ENCODE peak calls at places on chromosomes 1 and 21, in ten cellular contexts. J, D, Y, F, Z, E, S, M, I and O are unnamed samples.

GRCh38 chr1:29673669-29674624 is 437.6 kb downstream of the PTPRU start:
- DNase-seq in D (no peak), E (no peak), Y (no peak), S (no peak), J (no peak), Z (no peak), M (no peak), F (no peak), I (no peak), O (no peak)

GRCh38 chr21:33279330-33279820 is 13.2 kb downstream of the IL10RB start:
- DNase-seq in E (no peak), J (no peak), F (no peak), M (no peak), Y (no peak), Z (no peak), S (no peak), I (no peak), D (no peak), O (no peak)

GRCh38 chr1:52348704-52349301 is 17.2 kb downstream of the CC2D1B start:
- DNase-seq in Z (no peak), F (peak), S (no peak), M (peak), J (no peak), E (peak), I (peak), Y (no peak), D (no peak), O (peak)

GRCh38 chr1:77037038-77037437 is 169.8 kb downstream of the ST6GALNAC5 start:
- DNase-seq in J (no peak), Y (no peak), M (no peak), Z (no peak), F (no peak), D (no peak), I (no peak), E (no peak), S (no peak), O (no peak)

GRCh38 chr1:230002164-230002803 is 64.8 kb upstream of the GALNT2 start:
- DNase-seq in I (peak), E (no peak), Y (peak), J (peak), Z (peak), D (no peak), F (peak), S (peak), M (peak), O (no peak)

GRCh38 chr1:239977414-239977813 is 114.3 kb upstream of the FMN2 start:
- DNase-seq in I (no peak), Z (no peak), F (no peak), D (no peak), M (no peak), Y (no peak), E (no peak), S (no peak), J (no peak), O (no peak)

GRCh38 chr1:65825736-65826135 is 33.0 kb downstream of the PDE4B start:
- DNase-seq in Z (no peak), Y (no peak), S (no peak), J (no peak), M (peak), I (no peak), D (no peak), E (peak), F (peak), O (no peak)

GRCh38 chr1:6103854-6104530 is 58.3 kb downstream of the KCNAB2 start:
- DNase-seq in M (no peak), E (no peak), I (no peak), S (no peak), F (no peak), Y (no peak), D (peak), Z (no peak), J (no peak), O (no peak)

GRCh38 chr1:77175230-77175844 is 43.9 kb downstream of the PIGK start:
- DNase-seq in D (no peak), E (peak), I (peak), M (no peak), S (no peak), Z (no peak), J (no peak), F (no peak), Y (no peak), O (no peak)

GRCh38 chr1:198970919-198971318 is 332.1 kb downstream of the PTPRC start:
- DNase-seq in I (no peak), E (peak), M (peak), F (peak), S (no peak), D (no peak), Z (no peak), J (no peak), Y (no peak), O (peak)

GRCh38 chr1:183004146-183004545 is 19.1 kb upstream of the LAMC1 start:
- DNase-seq in Y (no peak), D (no peak), I (no peak), F (no peak), Z (no peak), S (no peak), E (no peak), J (no peak), M (no peak), O (no peak)

GRCh38 chr1:84410328-84411107 is 12.2 kb downstream of the DNASE2B start:
- DNase-seq in F (peak), D (no peak), S (no peak), I (no peak), Z (no peak), M (no peak), J (no peak), E (no peak), Y (no peak), O (no peak)

GRCh38 chr21:17613242-17613676 is 558 bp upstream of the BTG3 start:
- DNase-seq in E (peak), D (peak), Z (peak), I (no peak), F (peak), S (peak), M (peak), J (no peak), Y (peak), O (no peak)

GRCh38 chr1:212205843-212206242 is 79.4 kb upstream of the PPP2R5A start:
- DNase-seq in D (no peak), F (peak), E (no peak), S (no peak), Y (no peak), M (peak), I (no peak), J (no peak), Z (no peak), O (no peak)

GRCh38 chr1:235015291-235015990 is 113.2 kb downstream of the TOMM20 start:
- DNase-seq in M (no peak), Z (no peak), I (no peak), Y (no peak), F (no peak), S (no peak), E (no peak), D (no peak), J (no peak), O (no peak)

GRCh38 chr1:94634977-94635416 is 93.4 kb upstream of the F3 start:
- DNase-seq in I (no peak), Y (no peak), S (no peak), F (no peak), D (no peak), Z (no peak), J (no peak), E (no peak), M (no peak), O (no peak)

GRCh38 chr1:229664133-229664689 is 38.2 kb downstream of the URB2 start:
- DNase-seq in D (peak), M (peak), Z (peak), I (no peak), S (peak), E (no peak), J (no peak), F (peak), Y (no peak), O (peak)

GRCh38 chr1:15847100-15847892 is at the start of gene SPEN:
- DNase-seq in Z (peak), D (peak), S (peak), F (peak), Y (peak), E (peak), M (peak), J (peak), I (peak), O (peak)

GRCh38 chr1:223331301-223331700 is 32.7 kb downstream of the SUSD4 start:
- DNase-seq in J (no peak), S (no peak), F (no peak), Z (no peak), D (no peak), I (peak), M (no peak), E (no peak), Y (no peak), O (no peak)

GRCh38 chr21:39900491-39900890 is 33.3 kb downstream of the PCP4 start:
- DNase-seq in Z (no peak), S (no peak), Y (no peak), I (no peak), D (no peak), J (no peak), M (no peak), E (no peak), F (no peak), O (no peak)

GRCh38 chr21:25790122-25790951 is 55.6 kb downstream of the GABPA start:
- DNase-seq in S (no peak), D (no peak), Z (peak), Y (no peak), F (peak), M (peak), J (no peak), I (peak), E (peak), O (peak)

GRCh38 chr1:151944110-151944858 is 35.0 kb upstream of the THEM4 start:
- DNase-seq in Y (peak), J (no peak), E (peak), I (no peak), S (no peak), Z (no peak), D (no peak), M (peak), F (no peak), O (no peak)

GRCh38 chr1:182173791-182174190 is 112.3 kb upstream of the ZNF648 start:
- DNase-seq in M (no peak), F (no peak), D (no peak), Z (no peak), E (peak), Y (no peak), J (peak), I (no peak), S (no peak), O (no peak)

GRCh38 chr21:17988038-17988437 is 168.9 kb upstream of the C21orf91 start:
- DNase-seq in Y (no peak), Z (no peak), S (no peak), E (no peak), J (no peak), F (no peak), M (no peak), D (no peak), I (no peak), O (no peak)

GRCh38 chr1:176056312-176056711 is 150.8 kb downstream of the COP1 start:
- DNase-seq in F (no peak), Z (peak), E (no peak), S (no peak), I (no peak), M (no peak), J (no peak), D (no peak), Y (no peak), O (no peak)

GRCh38 chr21:43892984-43893535 is 28.0 kb downstream of the AGPAT3 start:
- DNase-seq in E (no peak), F (no peak), S (no peak), Z (no peak), I (no peak), M (no peak), D (no peak), J (no peak), Y (no peak), O (no peak)

GRCh38 chr1:82386365-82387069 is 585.8 kb downstream of the ADGRL2 start:
- DNase-seq in Y (no peak), I (no peak), Z (no peak), F (no peak), D (no peak), M (no peak), E (peak), S (no peak), J (no peak), O (no peak)

GRCh38 chr1:158931055-158931737 is at the start of gene PYHIN1:
- DNase-seq in J (no peak), Y (no peak), S (no peak), D (no peak), Z (peak), M (no peak), E (no peak), F (no peak), I (no peak), O (no peak)

GRCh38 chr1:246689409-246689997 is 34.7 kb upstream of the SCCPDH start:
- DNase-seq in F (peak), Z (peak), E (peak), S (peak), J (peak), Y (peak), D (peak), I (peak), M (peak), O (peak)

GRCh38 chr1:164651378-164651951 is 92.5 kb downstream of the PBX1 start:
- DNase-seq in E (peak), J (no peak), S (peak), M (no peak), F (no peak), D (no peak), Y (no peak), Z (peak), I (no peak), O (no peak)

GRCh38 chr1:230807551-230808267 is 60.5 kb downstream of the CAPN9 start:
- DNase-seq in F (no peak), J (no peak), D (no peak), M (no peak), Y (peak), E (no peak), Z (no peak), I (no peak), S (no peak), O (no peak)

DNA sequence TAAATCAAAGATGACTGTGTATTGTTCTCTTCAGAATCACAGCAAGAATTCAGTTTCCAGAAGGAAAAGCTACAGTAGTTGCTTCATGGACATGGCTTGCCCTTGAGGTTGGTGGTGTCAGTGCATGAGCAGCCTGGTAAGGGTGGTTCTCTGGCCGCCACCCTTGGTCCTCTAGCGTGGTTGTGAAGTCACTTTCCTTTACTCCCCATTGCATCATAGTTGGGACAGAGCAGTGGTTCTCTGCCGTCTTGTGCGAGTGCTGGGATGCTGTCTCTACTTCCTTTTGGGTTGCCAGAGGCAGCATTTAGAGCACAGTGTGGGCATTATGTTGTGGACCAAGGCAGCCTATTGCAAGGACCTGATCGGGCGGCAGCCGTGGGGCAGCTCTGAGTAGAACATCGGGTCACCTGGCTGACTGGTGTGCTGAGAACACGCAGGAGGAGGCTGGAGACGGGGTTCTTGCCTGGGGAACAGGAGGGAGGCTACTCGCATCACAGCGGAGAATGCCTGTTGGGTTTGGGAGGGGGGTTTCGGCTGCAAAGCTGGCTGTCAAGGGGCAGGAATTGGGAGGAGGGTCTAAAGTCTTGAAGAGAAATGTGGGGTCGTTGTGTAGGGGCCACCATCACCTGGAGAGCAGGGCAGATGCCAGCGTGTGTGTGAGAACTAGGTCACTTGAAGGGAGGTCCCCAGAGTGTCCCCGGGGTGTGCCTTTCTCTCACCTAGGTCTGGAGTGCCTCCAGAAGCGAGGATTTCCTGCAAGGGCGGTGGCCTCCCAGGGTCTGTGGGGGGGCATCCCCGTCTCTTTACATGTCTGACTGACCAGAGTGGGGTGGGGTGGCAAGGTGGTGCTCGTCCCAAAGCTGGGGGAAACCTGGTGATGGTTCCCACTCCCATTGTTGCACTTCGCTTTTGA is 6.3 kb downstream of the ARF1 start:
- DNase-seq in Y (no peak), S (peak), M (peak), J (peak), Z (no peak), D (no peak), I (no peak), F (peak), E (no peak), O (no peak)
- TF ChIP-seq CTCF in Y (no peak), S (no peak), M (no peak), J (no peak), Z (no peak), D (no peak), I (no peak), F (no peak), E (no peak), O (no peak)

GRCh38 chr1:180508725-180509097 is 6.3 kb upstream of the ACBD6 start:
- DNase-seq in M (no peak), J (no peak), I (no peak), Z (no peak), E (no peak), Y (no peak), D (peak), F (no peak), S (no peak), O (no peak)

GRCh38 chr1:180504186-180504585 is 1.8 kb upstream of the ACBD6 start:
- DNase-seq in F (no peak), J (no peak), D (no peak), E (no peak), Z (no peak), M (no peak), S (no peak), I (no peak), Y (no peak), O (no peak)

GRCh38 chr1:180505732-180506335 is 3.5 kb upstream of the ACBD6 start:
- DNase-seq in Z (no peak), F (peak), S (no peak), J (no peak), M (no peak), I (no peak), D (no peak), Y (no peak), E (peak), O (no peak)

GRCh38 chr1:180510882-180511281 is 8.5 kb upstream of the ACBD6 start:
- DNase-seq in D (no peak), I (no peak), Y (no peak), J (no peak), M (no peak), S (no peak), E (no peak), F (no peak), Z (no peak), O (no peak)

GRCh38 chr1:180507826-180508724 is 5.7 kb upstream of the ACBD6 start:
- DNase-seq in E (peak), D (peak), I (no peak), Y (no peak), S (no peak), Z (no peak), M (peak), J (no peak), F (peak), O (no peak)
- TF ChIP-seq CTCF in E (no peak), D (no peak), I (no peak), Y (no peak), S (no peak), Z (no peak), M (no peak), J (no peak), F (no peak), O (no peak)

DNA sequence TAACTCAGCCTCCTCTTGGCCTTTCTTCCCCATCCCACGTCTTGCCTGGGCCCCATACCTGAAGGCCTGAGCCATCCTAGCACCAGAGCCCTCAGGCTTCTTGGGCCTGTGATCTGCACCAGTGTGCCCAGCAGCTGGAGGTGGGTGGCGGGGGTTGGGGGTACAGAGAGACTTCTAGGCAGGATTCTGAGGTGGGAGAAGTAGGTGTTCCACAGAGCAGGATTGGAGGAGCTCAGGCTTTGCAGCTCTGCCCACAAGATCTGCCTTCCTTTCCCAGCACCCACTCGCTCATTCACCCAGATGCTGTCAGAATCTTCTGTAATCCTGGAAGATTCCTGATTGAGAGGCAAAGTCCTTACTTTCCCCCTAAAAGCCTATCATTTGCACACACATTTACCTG is 10.0 kb upstream of the GJB5 start:
- DNase-seq in J (no peak), M (no peak), I (no peak), D (no peak), S (no peak), Y (no peak), E (no peak), Z (no peak), F (no peak), O (no peak)
- TF ChIP-seq CTCF in J (no peak), M (no peak), I (no peak), D (no peak), S (no peak), Y (no peak), E (no peak), Z (no peak), F (no peak), O (no peak)

GRCh38 chr1:156480015-156480368 is 20.6 kb downstream of the MEF2D start:
- DNase-seq in Z (no peak), S (no peak), F (no peak), I (no peak), Y (no peak), D (no peak), M (no peak), J (no peak), E (no peak), O (no peak)
- TF ChIP-seq CTCF in Z (no peak), S (peak), F (peak), I (no peak), Y (no peak), D (no peak), M (no peak), J (peak), E (peak), O (no peak)

GRCh38 chr1:203148127-203148526 is 20.6 kb downstream of the ADORA1 start:
- DNase-seq in F (no peak), S (no peak), Y (no peak), Z (peak), M (no peak), D (no peak), I (no peak), J (no peak), E (no peak), O (peak)
- TF ChIP-seq CTCF in F (peak), S (peak), Y (peak), Z (no peak), M (peak), D (peak), I (peak), J (peak), E (no peak), O (peak)